ENCODE peak calls at places on chromosomes 5 and 9, in seven cellular contexts. One of them, this sample, is unnamed.
A peak's percentile ranks its signal among the peaks of the same experiment; 100 is the strongest.

GRCh38 chr9:26939934-26940711 is 6.9 kb downstream of the PLAA start:
- DNase-seq in GM23338: no peak
- DNase-seq in HCT116: no peak
- DNase-seq in OCI-LY7: no peak
- DNase-seq in MM.1S: no peak
- DNase-seq in SK-N-SH: no peak
- DNase-seq in neural progenitor cell: no peak
- DNase-seq in this sample: no peak

GRCh38 chr5:145027266-145027665 is 807.9 kb downstream of the PRELID2 start:
- DNase-seq in GM23338: peak; percentile 9
- DNase-seq in HCT116: no peak
- DNase-seq in OCI-LY7: no peak
- DNase-seq in MM.1S: no peak
- DNase-seq in SK-N-SH: no peak
- DNase-seq in neural progenitor cell: peak; percentile 3
- DNase-seq in this sample: no peak

GRCh38 chr9:78668148-78668825 is 371.4 kb downstream of the PSAT1 start:
- DNase-seq in GM23338: peak; percentile 18
- DNase-seq in HCT116: peak; percentile 34
- DNase-seq in OCI-LY7: no peak
- DNase-seq in MM.1S: peak; percentile 15
- DNase-seq in SK-N-SH: no peak
- DNase-seq in neural progenitor cell: no peak
- DNase-seq in this sample: no peak

GRCh38 chr9:6405371-6405770 is 7.6 kb upstream of the UHRF2 start:
- DNase-seq in GM23338: no peak
- DNase-seq in HCT116: no peak
- DNase-seq in OCI-LY7: no peak
- DNase-seq in MM.1S: no peak
- DNase-seq in SK-N-SH: no peak
- DNase-seq in neural progenitor cell: no peak
- DNase-seq in this sample: no peak

GRCh38 chr5:163564321-163564924 is 59.0 kb downstream of the MAT2B start:
- DNase-seq in GM23338: peak; percentile 72
- DNase-seq in HCT116: peak; percentile 48
- DNase-seq in OCI-LY7: peak; percentile 53
- DNase-seq in MM.1S: peak; percentile 66
- DNase-seq in SK-N-SH: peak; percentile 58
- DNase-seq in neural progenitor cell: peak; percentile 59
- DNase-seq in this sample: peak; percentile 72

GRCh38 chr9:79695531-79696218 is 123.9 kb downstream of the TLE4 start:
- DNase-seq in GM23338: no peak
- DNase-seq in HCT116: no peak
- DNase-seq in OCI-LY7: no peak
- DNase-seq in MM.1S: no peak
- DNase-seq in SK-N-SH: no peak
- DNase-seq in neural progenitor cell: no peak
- DNase-seq in this sample: no peak

GRCh38 chr9:133649194-133649593 is 13.0 kb downstream of the DBH start:
- DNase-seq in GM23338: no peak
- DNase-seq in HCT116: no peak
- DNase-seq in OCI-LY7: no peak
- DNase-seq in MM.1S: no peak
- DNase-seq in SK-N-SH: no peak
- DNase-seq in neural progenitor cell: no peak
- DNase-seq in this sample: no peak

GRCh38 chr9:97487107-97487506 is 14.4 kb upstream of the TMOD1 start:
- DNase-seq in GM23338: peak; percentile 15
- DNase-seq in HCT116: no peak
- DNase-seq in OCI-LY7: no peak
- DNase-seq in MM.1S: no peak
- DNase-seq in SK-N-SH: no peak
- DNase-seq in neural progenitor cell: no peak
- DNase-seq in this sample: peak; percentile 37

GRCh38 chr5:170631471-170632195 is 127.8 kb downstream of the KCNIP1 start:
- DNase-seq in GM23338: peak; percentile 72
- DNase-seq in HCT116: peak; percentile 33
- DNase-seq in OCI-LY7: no peak
- DNase-seq in MM.1S: no peak
- DNase-seq in SK-N-SH: peak; percentile 68
- DNase-seq in neural progenitor cell: peak; percentile 79
- DNase-seq in this sample: peak; percentile 67

GRCh38 chr9:115998661-115999060 is 154.9 kb upstream of the PAPPA start:
- DNase-seq in GM23338: no peak
- DNase-seq in HCT116: no peak
- DNase-seq in OCI-LY7: no peak
- DNase-seq in MM.1S: no peak
- DNase-seq in SK-N-SH: no peak
- DNase-seq in neural progenitor cell: no peak
- DNase-seq in this sample: peak; percentile 11

GRCh38 chr9:137774775-137775386 is 102.7 kb upstream of the CACNA1B start:
- DNase-seq in GM23338: no peak
- DNase-seq in HCT116: no peak
- DNase-seq in OCI-LY7: no peak
- DNase-seq in MM.1S: no peak
- DNase-seq in SK-N-SH: no peak
- DNase-seq in neural progenitor cell: no peak
- DNase-seq in this sample: no peak

GRCh38 chr5:33679791-33680190 is 212.0 kb downstream of the ADAMTS12 start:
- DNase-seq in GM23338: no peak
- DNase-seq in HCT116: no peak
- DNase-seq in OCI-LY7: no peak
- DNase-seq in MM.1S: no peak
- DNase-seq in SK-N-SH: no peak
- DNase-seq in neural progenitor cell: no peak
- DNase-seq in this sample: peak; percentile 74

GRCh38 chr5:68419637-68420452 is 204.3 kb downstream of the PIK3R1 start:
- DNase-seq in GM23338: no peak
- DNase-seq in HCT116: no peak
- DNase-seq in OCI-LY7: no peak
- DNase-seq in MM.1S: no peak
- DNase-seq in SK-N-SH: no peak
- DNase-seq in neural progenitor cell: peak; percentile 18
- DNase-seq in this sample: peak; percentile 53

DNA sequence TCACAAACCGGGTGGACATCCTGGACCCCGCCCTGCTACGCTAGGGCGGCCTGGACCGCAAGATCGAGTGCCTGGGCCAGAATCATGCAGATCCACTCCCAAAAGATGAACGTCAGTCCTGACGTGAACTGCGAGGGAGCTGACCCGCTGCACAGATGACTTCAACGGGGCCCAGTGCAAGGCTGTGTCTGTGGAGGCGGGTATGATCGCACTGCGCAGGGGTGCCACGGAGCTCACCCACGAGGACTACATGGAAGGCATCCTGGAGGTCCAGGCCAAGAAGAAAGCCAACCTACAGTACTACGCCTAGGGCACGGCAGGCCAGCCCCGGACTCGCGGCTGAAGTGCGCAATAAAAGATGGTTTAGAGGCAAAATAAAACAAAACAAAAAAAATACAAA is 5.2 kb downstream of the SAXO1 start:
- DNase-seq in GM23338: no peak
- DNase-seq in HCT116: no peak
- DNase-seq in OCI-LY7: no peak
- DNase-seq in MM.1S: no peak
- DNase-seq in SK-N-SH: no peak
- DNase-seq in neural progenitor cell: no peak
- DNase-seq in this sample: no peak
- TF ChIP-seq EZH2phosphoT487 in GM23338: no peak
- TF ChIP-seq EZH2phosphoT487 in HCT116: no peak
- TF ChIP-seq EZH2phosphoT487 in OCI-LY7: no peak
- TF ChIP-seq EZH2phosphoT487 in MM.1S: no peak
- TF ChIP-seq EZH2phosphoT487 in SK-N-SH: no peak
- TF ChIP-seq EZH2phosphoT487 in neural progenitor cell: no peak
- TF ChIP-seq EZH2phosphoT487 in this sample: no peak

GRCh38 chr5:40137223-40137622 is 542.5 kb upstream of the PTGER4 start:
- DNase-seq in GM23338: no peak
- DNase-seq in HCT116: no peak
- DNase-seq in OCI-LY7: no peak
- DNase-seq in MM.1S: no peak
- DNase-seq in SK-N-SH: no peak
- DNase-seq in neural progenitor cell: no peak
- DNase-seq in this sample: no peak
- H2AFZ ChIP-seq in GM23338: no peak overlapping the region
- H2AFZ ChIP-seq in HCT116: no peak overlapping the region
- H2AFZ ChIP-seq in OCI-LY7: no peak overlapping the region
- H2AFZ ChIP-seq in MM.1S: no peak overlapping the region
- H2AFZ ChIP-seq in SK-N-SH: no peak overlapping the region
- H2AFZ ChIP-seq in neural progenitor cell: no peak overlapping the region
- H2AFZ ChIP-seq in this sample: no peak overlapping the region

GRCh38 chr9:128892223-128892892 is 10.4 kb downstream of the LRRC8A start:
- DNase-seq in GM23338: no peak
- DNase-seq in HCT116: no peak
- DNase-seq in OCI-LY7: no peak
- DNase-seq in MM.1S: no peak
- DNase-seq in SK-N-SH: no peak
- DNase-seq in neural progenitor cell: no peak
- DNase-seq in this sample: peak; percentile 94
- TF ChIP-seq EZH2phosphoT487 in GM23338: no peak
- TF ChIP-seq EZH2phosphoT487 in HCT116: no peak
- TF ChIP-seq EZH2phosphoT487 in OCI-LY7: no peak
- TF ChIP-seq EZH2phosphoT487 in MM.1S: no peak
- TF ChIP-seq EZH2phosphoT487 in SK-N-SH: no peak
- TF ChIP-seq EZH2phosphoT487 in neural progenitor cell: no peak
- TF ChIP-seq EZH2phosphoT487 in this sample: no peak

GRCh38 chr9:122398371-122398924 is 27.6 kb downstream of the PTGS1 start:
- DNase-seq in GM23338: no peak
- DNase-seq in HCT116: no peak
- DNase-seq in OCI-LY7: no peak
- DNase-seq in MM.1S: no peak
- DNase-seq in SK-N-SH: no peak
- DNase-seq in neural progenitor cell: no peak
- DNase-seq in this sample: no peak
- H2AFZ ChIP-seq in GM23338: no peak overlapping the region
- H2AFZ ChIP-seq in HCT116: no peak overlapping the region
- H2AFZ ChIP-seq in OCI-LY7: no peak overlapping the region
- H2AFZ ChIP-seq in MM.1S: no peak overlapping the region
- H2AFZ ChIP-seq in SK-N-SH: no peak overlapping the region
- H2AFZ ChIP-seq in neural progenitor cell: no peak overlapping the region
- H2AFZ ChIP-seq in this sample: no peak overlapping the region

GRCh38 chr5:50923768-50924113 is 257.3 kb downstream of the PARP8 start:
- DNase-seq in GM23338: no peak
- DNase-seq in HCT116: no peak
- DNase-seq in OCI-LY7: no peak
- DNase-seq in MM.1S: no peak
- DNase-seq in SK-N-SH: no peak
- DNase-seq in neural progenitor cell: no peak
- DNase-seq in this sample: no peak

GRCh38 chr5:50927953-50928352 is 261.5 kb downstream of the PARP8 start:
- DNase-seq in GM23338: no peak
- DNase-seq in HCT116: no peak
- DNase-seq in OCI-LY7: no peak
- DNase-seq in MM.1S: no peak
- DNase-seq in SK-N-SH: no peak
- DNase-seq in neural progenitor cell: no peak
- DNase-seq in this sample: no peak

GRCh38 chr5:50921366-50922133 is 255.1 kb downstream of the PARP8 start:
- DNase-seq in GM23338: no peak
- DNase-seq in HCT116: no peak
- DNase-seq in OCI-LY7: no peak
- DNase-seq in MM.1S: no peak
- DNase-seq in SK-N-SH: no peak
- DNase-seq in neural progenitor cell: no peak
- DNase-seq in this sample: no peak

DNA sequence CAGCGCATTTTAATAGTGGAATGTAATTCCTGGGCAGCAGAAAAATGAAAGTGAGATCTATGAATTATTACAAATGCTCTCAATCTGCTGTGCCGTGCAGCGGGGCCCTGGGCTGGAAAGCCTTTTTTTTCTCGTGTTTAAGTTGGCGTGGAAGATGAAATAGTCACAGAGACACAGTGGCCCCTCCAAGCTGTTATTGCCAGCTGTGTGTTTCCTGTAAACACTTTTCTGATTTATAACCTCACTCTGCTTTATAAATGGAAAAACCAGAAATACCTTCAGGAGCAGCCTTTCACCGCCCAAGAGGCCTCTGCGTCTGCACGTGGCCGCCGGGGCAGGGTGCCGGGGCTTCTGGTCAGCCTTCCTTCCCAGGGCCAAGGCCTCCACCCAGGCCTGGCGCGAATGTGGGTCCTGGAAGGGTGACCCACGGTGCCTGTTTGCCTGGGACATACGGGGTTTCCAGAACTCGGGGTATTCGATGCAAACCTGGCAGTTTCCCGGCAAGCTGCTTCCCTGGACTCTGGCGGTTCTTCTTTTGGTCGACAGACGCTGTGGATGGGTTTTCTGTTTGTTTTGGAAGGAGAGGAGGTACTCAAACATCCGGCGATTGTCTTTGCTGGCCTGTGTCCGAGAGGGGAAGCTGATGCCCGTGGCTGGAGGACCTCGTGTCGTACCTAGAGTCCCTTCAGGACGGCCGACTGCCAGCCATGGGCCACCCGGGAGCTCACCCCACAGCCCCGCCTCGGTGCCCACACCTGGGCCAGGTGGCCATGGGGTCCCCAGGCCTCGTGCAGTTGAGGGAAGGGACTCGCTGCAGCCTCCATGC is 256.7 kb downstream of the PARP8 start:
- DNase-seq in GM23338: peak; percentile 11
- DNase-seq in HCT116: no peak
- DNase-seq in OCI-LY7: no peak
- DNase-seq in MM.1S: no peak
- DNase-seq in SK-N-SH: no peak
- DNase-seq in neural progenitor cell: no peak
- DNase-seq in this sample: no peak
- TF ChIP-seq EZH2phosphoT487 in GM23338: no peak
- TF ChIP-seq EZH2phosphoT487 in HCT116: no peak
- TF ChIP-seq EZH2phosphoT487 in OCI-LY7: no peak
- TF ChIP-seq EZH2phosphoT487 in MM.1S: no peak
- TF ChIP-seq EZH2phosphoT487 in SK-N-SH: no peak
- TF ChIP-seq EZH2phosphoT487 in neural progenitor cell: no peak
- TF ChIP-seq EZH2phosphoT487 in this sample: no peak

DNA sequence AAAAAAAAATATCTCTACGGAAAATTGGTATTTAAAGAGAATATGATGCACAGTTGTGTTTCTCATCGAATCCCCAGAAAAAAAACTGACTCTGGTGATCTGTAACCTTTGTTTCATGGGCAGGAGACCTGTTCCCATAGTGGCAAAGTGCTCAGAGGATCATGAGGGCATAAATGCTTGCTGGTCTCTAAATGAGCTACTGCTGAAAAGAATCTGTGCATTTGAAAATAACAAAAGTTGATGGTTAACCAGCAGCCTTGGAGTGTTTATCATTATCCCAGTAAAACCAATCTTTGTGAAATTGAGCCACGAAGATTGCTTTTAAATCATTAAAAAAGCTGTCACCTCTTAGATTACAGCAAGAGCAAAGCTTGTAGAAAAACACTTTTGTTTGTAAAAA is 775.4 kb downstream of the MTRR start:
- DNase-seq in GM23338: no peak
- DNase-seq in HCT116: no peak
- DNase-seq in OCI-LY7: no peak
- DNase-seq in MM.1S: no peak
- DNase-seq in SK-N-SH: no peak
- DNase-seq in neural progenitor cell: no peak
- DNase-seq in this sample: no peak
- H2AFZ ChIP-seq in GM23338: no peak overlapping the region
- H2AFZ ChIP-seq in HCT116: no peak overlapping the region
- H2AFZ ChIP-seq in OCI-LY7: no peak overlapping the region
- H2AFZ ChIP-seq in MM.1S: no peak overlapping the region
- H2AFZ ChIP-seq in SK-N-SH: no peak overlapping the region
- H2AFZ ChIP-seq in neural progenitor cell: no peak overlapping the region
- H2AFZ ChIP-seq in this sample: no peak overlapping the region

This sample was measured in GM23248.